ENCODE peak calls at places on chromosome 10, in ten cellular contexts. G is stimulated activated CD4-positive, alpha-beta T cell treated with anti-CD3 and anti-CD28 coated beads, Interleukin-4, amount 100 ng/mL, for 1 hour; K is NCI-H2029 treated with DMSO at 0.1 percent for 48 hours; I is ACHN; E is type B pancreatic cell; M is DMS53; W is BJ; R is T-helper 1 cell; A is NCI-H82; P is WTC11. V is an unnamed sample.

GRCh38 chr10:68870545-68871104 is 30.5 kb upstream of the DDX50 start:
- DNase-seq in K (no peak), I (no peak), A (no peak), P (no peak), G (no peak), W (no peak), E (no peak), R (no peak), M (peak; percentile 37), V (no peak)

GRCh38 chr10:78335691-78336401 is 302.2 kb downstream of the RPS24 start:
- DNase-seq in R (no peak), K (no peak), G (no peak), E (peak; percentile 60), A (no peak), W (peak; percentile 16), M (peak; percentile 86), P (no peak), I (no peak), V (peak; percentile 5)

GRCh38 chr10:35328404-35329037 is 7.8 kb upstream of the CCNY start:
- DNase-seq in M (no peak), R (no peak), A (no peak), W (peak; percentile 25), G (no peak), I (no peak), K (no peak), P (no peak), E (no peak), V (no peak)

GRCh38 chr10:97048649-97049427 is 136.9 kb downstream of the SLIT1 start:
- DNase-seq in M (no peak), W (no peak), R (no peak), E (no peak), I (no peak), K (peak; percentile 42), P (no peak), G (no peak), A (no peak), V (peak; percentile 74)

GRCh38 chr10:88544140-88544870 is 38.8 kb downstream of the RNLS start:
- DNase-seq in G (no peak), K (no peak), R (no peak), M (no peak), P (no peak), I (no peak), E (no peak), A (no peak), W (no peak), V (no peak)

GRCh38 chr10:61376908-61377368 is 76.2 kb downstream of the TMEM26 start:
- DNase-seq in R (no peak), I (no peak), K (no peak), P (no peak), M (no peak), G (no peak), A (no peak), E (no peak), W (no peak), V (no peak)

GRCh38 chr10:69883256-69883655 is 81.5 kb downstream of the COL13A1 start:
- DNase-seq in E (no peak), A (no peak), W (no peak), M (peak; percentile 69), G (no peak), R (no peak), K (peak; percentile 7), I (no peak), P (no peak), V (peak; percentile 53)

GRCh38 chr10:89398003-89398749 is 5.8 kb downstream of the IFIT1 start:
- DNase-seq in R (no peak), G (no peak), I (no peak), P (no peak), E (no peak), M (peak; percentile 9), W (no peak), K (no peak), A (no peak), V (no peak)

GRCh38 chr10:91816986-91817385 is 18.8 kb downstream of the TNKS2 start:
- DNase-seq in E (no peak), G (no peak), K (no peak), A (no peak), W (no peak), P (no peak), I (no peak), R (no peak), M (no peak), V (no peak)

GRCh38 chr10:12181065-12181775 is 14.5 kb downstream of the NUDT5 start:
- DNase-seq in I (no peak), W (no peak), K (no peak), G (peak; percentile 59), P (no peak), R (no peak), E (no peak), M (no peak), A (no peak), V (no peak)

GRCh38 chr10:6722616-6723004 is 142.5 kb upstream of the PRKCQ start:
- DNase-seq in A (no peak), R (no peak), P (no peak), G (no peak), K (no peak), M (no peak), I (no peak), W (no peak), E (no peak), V (no peak)

V was measured in NCI-H69.